ENCODE peak calls at places on chromosomes 13 and 19, in six cellular contexts. R is kidney, J is neuronal stem cell, H is LNCaP clone FGC, X is fibroblast of pulmonary artery, D is tibial artery. E is an unnamed sample.

GRCh38 chr19:55643733-55644116 is 276 bp downstream of the ZNF581 start:
- DNase-seq in H (no peak), J (no peak), R (no peak), D (no peak), X (no peak), E (no peak)

GRCh38 chr19:28495046-28495445 is 717.9 kb downstream of the UQCRFS1 start:
- DNase-seq in J (no peak), R (no peak), X (peak; percentile 18), H (no peak), D (no peak), E (no peak)

GRCh38 chr13:106619688-106620555 is 52.0 kb upstream of the ARGLU1 start:
- DNase-seq in J (peak; percentile 30), X (peak; percentile 78), H (no peak), D (no peak), R (no peak), E (peak; percentile 46)

GRCh38 chr19:17950310-17951150 is 16.4 kb upstream of the KCNN1 start:
- DNase-seq in D (no peak), R (no peak), J (no peak), X (no peak), H (no peak), E (no peak)

GRCh38 chr13:67139551-67139950 is 90.6 kb downstream of the PCDH9 start:
- DNase-seq in X (no peak), D (no peak), J (no peak), R (no peak), H (no peak), E (no peak)

GRCh38 chr13:96284971-96285370 is 195.1 kb downstream of the HS6ST3 start:
- DNase-seq in H (no peak), D (no peak), J (no peak), R (no peak), X (no peak), E (no peak)

GRCh38 chr13:24083722-24084421 is 76.6 kb upstream of the SPATA13 start:
- DNase-seq in D (no peak), X (no peak), R (no peak), J (peak; percentile 74), H (no peak), E (no peak)

GRCh38 chr19:7978196-7978825 is 27.1 kb downstream of the ELAVL1 start:
- DNase-seq in R (peak; percentile 30), D (no peak), H (no peak), J (no peak), X (no peak), E (no peak)

GRCh38 chr13:98755729-98756128 is 3.3 kb upstream of the SLC15A1 start:
- DNase-seq in H (no peak), D (no peak), R (no peak), J (no peak), X (no peak), E (no peak)

GRCh38 chr19:29505034-29505824 is 20.6 kb upstream of the VSTM2B start:
- DNase-seq in J (peak; percentile 53), X (no peak), H (no peak), D (peak; percentile 42), R (peak; percentile 55), E (no peak)

GRCh38 chr19:13047374-13047773 is 52.1 kb downstream of the NFIX start:
- DNase-seq in H (no peak), D (no peak), X (no peak), R (no peak), J (no peak), E (no peak)

GRCh38 chr13:40271931-40272775 is 394.3 kb downstream of the FOXO1 start:
- DNase-seq in H (peak; percentile 4), D (peak; percentile 92), J (no peak), R (peak; percentile 77), X (peak; percentile 86), E (peak; percentile 73)

GRCh38 chr13:27353166-27353583 is 71.2 kb upstream of the GTF3A start:
- DNase-seq in D (no peak), J (no peak), R (no peak), X (peak; percentile 46), H (no peak), E (peak; percentile 36)

GRCh38 chr19:6425732-6426686 is 1.4 kb upstream of the KHSRP start:
- DNase-seq in X (no peak), J (no peak), R (no peak), H (no peak), D (no peak), E (no peak)

GRCh38 chr19:47541507-47541906 is 26.6 kb upstream of the NAPA start:
- DNase-seq in H (no peak), D (no peak), R (no peak), J (no peak), X (no peak), E (no peak)

GRCh38 chr19:13627531-13627930 is 121.3 kb upstream of the CACNA1A start:
- DNase-seq in R (no peak), D (no peak), X (no peak), H (no peak), J (no peak), E (no peak)

GRCh38 chr19:1948676-1949075 is 7.7 kb downstream of the CSNK1G2 start:
- DNase-seq in H (no peak), D (no peak), J (no peak), X (no peak), R (no peak), E (no peak)

GRCh38 chr19:6790194-6791128 is 18.0 kb downstream of the VAV1 start:
- DNase-seq in X (no peak), D (no peak), J (no peak), H (no peak), R (no peak), E (no peak)

GRCh38 chr19:10086032-10086903 is at the start of gene SHFL:
- DNase-seq in X (peak; percentile 54), D (peak; percentile 82), J (peak; percentile 39), H (no peak), R (peak; percentile 92), E (peak; percentile 20)

GRCh38 chr13:30370916-30371521 is 51.3 kb upstream of the UBE2L5 start:
- DNase-seq in J (no peak), R (no peak), X (no peak), D (no peak), H (no peak), E (no peak)

GRCh38 chr19:2756921-2757881 is 17.4 kb upstream of the SLC39A3 start:
- DNase-seq in X (no peak), J (no peak), H (no peak), R (no peak), D (no peak), E (no peak)

GRCh38 chr13:65746522-65746921 is 1483.6 kb downstream of the PCDH9 start:
- DNase-seq in X (no peak), R (no peak), H (no peak), J (no peak), D (no peak), E (no peak)

GRCh38 chr19:34662919-34663318 is 14.0 kb downstream of the SCGB2B2 start:
- DNase-seq in D (no peak), H (no peak), J (no peak), R (no peak), X (peak; percentile 6), E (no peak)

GRCh38 chr19:46036745-46037126 is 4.1 kb downstream of the IGFL4 start:
- DNase-seq in X (no peak), R (no peak), J (no peak), D (no peak), H (no peak), E (no peak)
- H3K4me3 ChIP-seq in X (no peak overlapping the region), R (no peak overlapping the region), J (no peak overlapping the region), D (no peak overlapping the region), H (no peak overlapping the region), E (no peak overlapping the region)

DNA sequence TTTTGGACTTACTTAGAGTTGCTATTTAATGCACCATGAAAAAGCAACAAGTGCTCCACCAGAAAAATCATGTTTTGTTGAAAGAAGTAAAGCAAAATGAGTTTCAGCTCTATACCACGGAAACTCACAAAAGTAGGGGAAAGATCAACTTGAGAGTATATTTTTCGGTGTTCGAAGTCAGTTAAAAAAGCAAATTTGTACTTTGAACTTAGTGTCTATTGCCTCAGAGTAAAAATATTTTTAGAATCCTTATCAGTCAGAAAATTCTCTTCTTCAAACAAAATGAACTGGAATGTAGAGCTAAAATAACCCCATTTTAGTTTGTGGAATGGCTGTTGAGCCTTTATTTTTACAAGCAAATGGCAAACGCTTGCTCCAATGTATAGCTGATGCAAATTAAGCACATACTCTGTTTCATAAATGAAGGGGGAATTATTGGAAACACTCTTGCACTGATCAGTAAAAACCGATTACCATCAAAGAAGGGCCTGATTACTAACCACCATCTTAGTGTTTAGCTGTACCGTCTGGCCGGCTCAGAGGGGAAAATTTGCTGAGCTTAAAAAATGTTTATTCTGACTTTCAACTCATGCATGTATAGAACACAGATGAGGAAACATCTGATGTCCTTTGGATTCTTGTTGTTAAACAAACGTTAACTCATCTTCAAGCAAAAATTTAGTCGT is 540.8 kb downstream of the GPC6 start:
- DNase-seq in R (no peak), X (no peak), H (no peak), J (no peak), D (no peak), E (no peak)
- H3K4me3 ChIP-seq in R (no peak overlapping the region), X (no peak overlapping the region), H (no peak overlapping the region), J (no peak overlapping the region), D (peak overlapping the region; percentile 8), E (no peak overlapping the region)

DNA sequence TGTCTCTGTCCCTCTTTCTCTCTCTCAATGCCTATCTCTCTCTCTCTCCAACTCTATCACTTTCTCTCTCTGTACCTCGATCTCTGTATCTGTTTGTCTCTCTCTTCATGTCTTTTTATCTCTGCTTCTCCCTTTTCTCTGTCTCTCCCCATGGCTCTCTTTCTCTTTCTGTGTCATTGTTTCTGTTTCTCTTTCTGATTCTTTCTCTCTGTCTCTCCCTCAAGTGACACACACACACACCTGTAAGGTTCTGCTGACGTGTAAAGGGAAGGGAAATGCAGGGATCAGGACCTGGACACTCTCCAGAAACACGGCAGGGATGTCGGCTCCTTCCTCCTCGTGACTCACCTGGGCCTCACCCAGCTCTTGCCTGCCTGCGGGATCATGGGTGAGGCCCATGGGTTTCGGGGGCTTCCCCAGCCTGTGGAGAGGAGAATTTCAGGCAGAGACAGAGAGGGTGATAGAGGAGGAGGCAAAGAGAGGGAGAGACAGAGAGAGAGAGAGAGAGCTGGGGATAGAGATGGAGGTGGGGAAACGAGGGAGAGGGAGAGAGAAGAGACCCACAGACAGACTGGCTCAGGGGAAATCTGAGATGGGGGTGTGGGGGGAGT is 5.4 kb upstream of the PLAUR start:
- DNase-seq in X (peak; percentile 48), J (no peak), D (no peak), H (peak; percentile 54), R (peak; percentile 89), E (peak; percentile 31)
- H3K4me3 ChIP-seq in X (no peak overlapping the region), J (no peak overlapping the region), D (no peak overlapping the region), H (no peak overlapping the region), R (no peak overlapping the region), E (no peak overlapping the region)

DNA sequence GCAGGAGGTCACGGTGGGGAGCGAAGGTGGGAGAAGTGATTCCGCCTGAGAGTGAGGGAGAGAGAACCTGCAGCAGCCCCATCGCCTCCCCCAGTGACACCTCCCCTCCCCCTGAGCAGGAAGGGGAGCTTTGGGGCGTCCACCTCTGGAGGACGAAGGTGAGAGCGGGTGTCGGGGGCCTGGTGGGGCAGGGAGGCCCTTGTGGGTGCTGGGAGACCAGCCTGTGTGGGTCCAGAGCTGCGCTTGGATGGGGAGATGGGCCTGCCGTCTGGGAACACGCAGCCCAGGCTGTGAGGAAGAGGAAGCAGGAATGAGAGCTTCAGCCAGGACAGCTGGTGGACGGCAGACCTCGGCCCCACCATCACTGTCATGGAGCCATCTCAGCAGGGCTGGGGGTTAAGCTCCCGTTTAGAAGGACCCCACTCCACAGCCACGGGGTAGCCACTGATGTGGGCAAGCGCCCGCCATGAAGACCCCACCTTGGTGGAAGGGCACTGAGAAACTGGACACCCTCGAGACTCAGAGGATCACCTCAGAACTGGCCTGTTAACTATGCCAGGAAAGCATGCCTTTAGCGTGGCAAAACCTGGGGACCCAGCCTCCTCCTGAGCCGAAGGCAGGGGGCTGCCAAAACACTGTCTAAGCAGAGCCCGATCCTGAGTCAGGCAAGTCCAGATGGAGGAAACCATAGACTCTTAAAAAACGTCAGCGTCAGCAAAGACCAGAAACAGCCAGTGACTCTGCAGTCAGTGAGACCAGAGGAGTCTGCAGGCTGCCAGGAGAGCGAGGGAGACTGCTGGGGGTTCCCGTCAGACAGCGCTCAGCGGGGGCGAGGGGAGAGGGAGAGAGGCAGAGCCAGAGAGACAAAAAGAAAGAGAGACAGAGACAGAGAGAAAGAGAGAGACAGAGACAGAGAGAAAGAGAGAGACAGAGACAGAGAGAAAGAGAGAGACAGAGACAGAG is 6.4 kb upstream of the PROZ start:
- DNase-seq in J (no peak), R (peak; percentile 77), H (no peak), X (peak; percentile 41), D (no peak), E (peak; percentile 44)
- H3K4me3 ChIP-seq in J (no peak overlapping the region), R (peak overlapping the region; percentile 63), H (no peak overlapping the region), X (no peak overlapping the region), D (no peak overlapping the region), E (peak overlapping the region; percentile 3)